ENCODE peak calls at places on chromosomes 1 and 21, in four cellular contexts. One of them, this sample, is unnamed. For H3K4me1, the result is how much of the 10 kb centered on the place peaks cover.

GRCh38 chr1:209190591-209191241 is 392.8 kb upstream of the CAMK1G start:
- DNase-seq in thoracic aorta: no peak
- DNase-seq in pancreas: peak
- DNase-seq in tibial artery: peak
- DNase-seq in this sample: peak

GRCh38 chr1:11072216-11072917 is 12.5 kb upstream of the SRM start:
- DNase-seq in thoracic aorta: no peak
- DNase-seq in tibial artery: no peak
- DNase-seq in pancreas: no peak
- DNase-seq in this sample: no peak

GRCh38 chr1:219710529-219711194 is 97.8 kb upstream of the ZC3H11B start:
- DNase-seq in pancreas: no peak
- DNase-seq in thoracic aorta: no peak
- DNase-seq in tibial artery: no peak
- DNase-seq in this sample: no peak

GRCh38 chr1:16119926-16120325 is 35.9 kb downstream of the EPHA2 start:
- DNase-seq in thoracic aorta: no peak
- DNase-seq in pancreas: no peak
- DNase-seq in tibial artery: no peak
- DNase-seq in this sample: no peak

GRCh38 chr1:64268653-64269557 is 65.5 kb downstream of the UBE2U start:
- DNase-seq in thoracic aorta: no peak
- DNase-seq in tibial artery: peak
- DNase-seq in pancreas: peak
- DNase-seq in this sample: peak

GRCh38 chr21:36703626-36704280 is 4.8 kb downstream of the SIM2 start:
- DNase-seq in thoracic aorta: no peak
- DNase-seq in tibial artery: no peak
- DNase-seq in pancreas: no peak
- DNase-seq in this sample: no peak

GRCh38 chr1:19569786-19570185 is 74.3 kb upstream of the NBL1 start:
- DNase-seq in tibial artery: no peak
- DNase-seq in pancreas: no peak
- DNase-seq in thoracic aorta: no peak
- DNase-seq in this sample: no peak

GRCh38 chr1:212218065-212218464 is 67.1 kb upstream of the PPP2R5A start:
- DNase-seq in tibial artery: no peak
- DNase-seq in pancreas: no peak
- DNase-seq in thoracic aorta: no peak
- DNase-seq in this sample: no peak

GRCh38 chr21:45228656-45229240 is 58.9 kb downstream of the POFUT2 start:
- DNase-seq in tibial artery: no peak
- DNase-seq in thoracic aorta: no peak
- DNase-seq in pancreas: no peak
- DNase-seq in this sample: no peak

GRCh38 chr1:21703318-21703963 is 34.3 kb upstream of the RAP1GAP start:
- DNase-seq in pancreas: no peak
- DNase-seq in thoracic aorta: no peak
- DNase-seq in tibial artery: no peak
- DNase-seq in this sample: no peak

GRCh38 chr1:235511470-235512240 is 7.4 kb upstream of the B3GALNT2 start:
- DNase-seq in tibial artery: no peak
- DNase-seq in pancreas: no peak
- DNase-seq in thoracic aorta: no peak
- DNase-seq in this sample: no peak

GRCh38 chr21:35491114-35491513 is 442.0 kb upstream of the RUNX1 start:
- DNase-seq in thoracic aorta: no peak
- DNase-seq in pancreas: no peak
- DNase-seq in tibial artery: no peak
- DNase-seq in this sample: no peak

GRCh38 chr21:35488941-35489340 is 439.8 kb upstream of the RUNX1 start:
- DNase-seq in pancreas: no peak
- DNase-seq in thoracic aorta: no peak
- DNase-seq in tibial artery: no peak
- DNase-seq in this sample: no peak

GRCh38 chr21:35491920-35492678 is 443.0 kb upstream of the RUNX1 start:
- DNase-seq in pancreas: no peak
- DNase-seq in tibial artery: no peak
- DNase-seq in thoracic aorta: no peak
- DNase-seq in this sample: no peak
- H3K27ac ChIP-seq in pancreas: no peak
- H3K27ac ChIP-seq in tibial artery: no peak
- H3K27ac ChIP-seq in thoracic aorta: no peak
- H3K27ac ChIP-seq in this sample: no peak

GRCh38 chr1:145967288-145967687 is 2.8 kb downstream of the POLR3GL start:
- DNase-seq in thoracic aorta: no peak
- DNase-seq in pancreas: no peak
- DNase-seq in tibial artery: no peak
- DNase-seq in this sample: no peak

GRCh38 chr1:145962157-145963102 is 1.9 kb downstream of the ANKRD34A start:
- DNase-seq in pancreas: peak
- DNase-seq in tibial artery: peak
- DNase-seq in thoracic aorta: no peak
- DNase-seq in this sample: no peak

GRCh38 chr1:145965119-145965744 is 742 bp downstream of the POLR3GL start:
- DNase-seq in thoracic aorta: no peak
- DNase-seq in tibial artery: no peak
- DNase-seq in pancreas: no peak
- DNase-seq in this sample: no peak

GRCh38 chr1:145963218-145964019 is 956 bp downstream of the ANKRD34A start:
- DNase-seq in thoracic aorta: no peak
- DNase-seq in tibial artery: no peak
- DNase-seq in pancreas: no peak
- DNase-seq in this sample: no peak

GRCh38 chr1:145964328-145965118 is at the start of the genes ANKRD34A and POLR3GL:
- DNase-seq in thoracic aorta: peak
- DNase-seq in tibial artery: peak
- DNase-seq in pancreas: peak
- DNase-seq in this sample: peak
- H3K4me1 ChIP-seq in thoracic aorta: under half
- H3K4me1 ChIP-seq in tibial artery: under half
- H3K4me1 ChIP-seq in pancreas: under half
- H3K4me1 ChIP-seq in this sample: under half

GRCh38 chr1:191904991-191905390 is 253.3 kb upstream of the RGS18 start:
- DNase-seq in tibial artery: no peak
- DNase-seq in pancreas: no peak
- DNase-seq in thoracic aorta: no peak
- DNase-seq in this sample: no peak
- H3K4me3 ChIP-seq in tibial artery: no peak
- H3K4me3 ChIP-seq in pancreas: no peak
- H3K4me3 ChIP-seq in thoracic aorta: no peak
- H3K4me3 ChIP-seq in this sample: no peak

GRCh38 chr1:222064388-222065201 is 322.7 kb upstream of the DUSP10 start:
- DNase-seq in tibial artery: no peak
- DNase-seq in pancreas: no peak
- DNase-seq in thoracic aorta: no peak
- DNase-seq in this sample: no peak
- H3K27ac ChIP-seq in tibial artery: no peak
- H3K27ac ChIP-seq in pancreas: no peak
- H3K27ac ChIP-seq in thoracic aorta: no peak
- H3K27ac ChIP-seq in this sample: no peak

DNA sequence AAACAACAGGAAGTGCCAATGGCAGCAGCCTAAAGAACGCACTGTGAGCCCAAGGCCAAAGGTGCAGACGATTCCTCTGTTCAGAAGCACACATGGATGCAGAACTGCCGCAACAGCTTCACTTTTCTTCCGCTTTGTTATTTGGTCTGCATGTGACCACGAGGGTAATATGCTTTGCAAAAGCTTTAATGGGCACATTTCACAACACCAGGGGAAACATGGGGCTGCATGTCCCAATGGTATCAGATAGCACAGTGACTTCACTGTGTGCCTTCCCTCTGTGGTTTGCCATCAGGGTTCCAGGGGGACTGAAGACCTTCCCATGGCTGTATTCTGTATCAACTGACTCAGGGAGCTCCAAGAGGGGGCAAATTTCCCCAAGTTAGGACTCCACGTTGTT is 28.3 kb downstream of the THAP3 start:
- DNase-seq in tibial artery: no peak
- DNase-seq in thoracic aorta: no peak
- DNase-seq in pancreas: no peak
- DNase-seq in this sample: no peak
- H3K4me1 ChIP-seq in tibial artery: under half
- H3K4me1 ChIP-seq in thoracic aorta: under half
- H3K4me1 ChIP-seq in pancreas: under half
- H3K4me1 ChIP-seq in this sample: under half

DNA sequence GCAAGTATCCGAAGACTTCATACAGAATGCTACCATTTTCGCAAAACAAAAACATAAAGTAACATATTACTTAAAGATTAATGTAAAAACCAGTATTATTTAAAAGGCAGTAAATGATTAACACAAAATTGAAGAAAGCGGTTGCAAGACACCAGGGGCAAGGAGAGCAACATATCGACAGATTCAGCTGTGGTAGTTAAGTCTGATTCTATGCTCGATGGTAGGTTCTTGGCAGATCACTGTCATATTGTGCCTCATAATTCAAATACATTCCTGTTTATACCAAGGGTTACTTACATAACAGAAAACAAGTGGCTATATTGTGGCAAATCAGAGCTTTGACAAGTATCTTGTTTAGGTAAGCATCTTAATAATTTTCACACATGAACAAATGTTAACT is 37.7 kb downstream of the NRIP1 start:
- DNase-seq in tibial artery: no peak
- DNase-seq in pancreas: no peak
- DNase-seq in thoracic aorta: no peak
- DNase-seq in this sample: no peak
- H3K4me3 ChIP-seq in tibial artery: no peak
- H3K4me3 ChIP-seq in pancreas: no peak
- H3K4me3 ChIP-seq in thoracic aorta: no peak
- H3K4me3 ChIP-seq in this sample: no peak

This sample was measured in lung.